ENCODE peak calls at places on chromosome 6, in five cellular contexts. M is HepG2, F is GM12878, H is K562, N is H1. O is an unnamed sample.

GRCh38 chr6:90780141-90780540 is 193.3 kb upstream of the MAP3K7 start:
- DNase-seq in H (no peak), N (no peak), F (no peak), M (no peak), O (no peak)

GRCh38 chr6:133752129-133752528 is 136.8 kb upstream of the TCF21 start:
- DNase-seq in F (no peak), H (no peak), M (no peak), N (no peak), O (no peak)

GRCh38 chr6:32962427-32962826 is 6.0 kb upstream of the BRD2 start:
- DNase-seq in F (no peak), N (no peak), H (no peak), M (no peak), O (no peak)

GRCh38 chr6:46184114-46184513 is 13.3 kb upstream of the ENPP5 start:
- DNase-seq in N (no peak), F (no peak), M (no peak), H (no peak), O (no peak)

GRCh38 chr6:73285674-73286283 is 22.8 kb upstream of the KHDC1 start:
- DNase-seq in H (peak), F (no peak), N (no peak), M (peak), O (peak)

GRCh38 chr6:1765160-1765900 is 155.6 kb downstream of the FOXC1 start:
- DNase-seq in N (no peak), M (no peak), F (no peak), H (no peak), O (no peak)

GRCh38 chr6:95404777-95405176 is 172.6 kb upstream of the MANEA start:
- DNase-seq in M (no peak), F (no peak), N (no peak), H (no peak), O (no peak)

GRCh38 chr6:235763-236360 is 56.4 kb upstream of the DUSP22 start:
- DNase-seq in M (peak), F (peak), N (no peak), H (no peak), O (no peak)

GRCh38 chr6:125037826-125038225 is 75.6 kb downstream of the RNF217 start:
- DNase-seq in M (no peak), F (no peak), N (no peak), H (no peak), O (no peak)

GRCh38 chr6:113873043-113873667 is 16.0 kb downstream of the MARCKS start:
- DNase-seq in H (no peak), N (no peak), F (no peak), M (peak), O (no peak)

GRCh38 chr6:157037165-157037564 is 260.0 kb downstream of the ARID1B start:
- DNase-seq in M (no peak), H (no peak), N (no peak), F (no peak), O (no peak)

GRCh38 chr6:122184260-122184934 is 215.1 kb upstream of the HSF2 start:
- DNase-seq in F (no peak), M (peak), N (no peak), H (no peak), O (peak)

GRCh38 chr6:127198549-127198948 is 68.1 kb upstream of the RNF146 start:
- DNase-seq in F (no peak), M (no peak), N (no peak), H (no peak), O (no peak)

GRCh38 chr6:82381278-82381677 is 17.7 kb downstream of the TPBG start:
- DNase-seq in M (no peak), N (no peak), F (peak), H (no peak), O (no peak)

GRCh38 chr6:10434235-10434634 is 19.4 kb upstream of the TFAP2A start:
- DNase-seq in F (no peak), N (no peak), M (no peak), H (no peak), O (no peak)

GRCh38 chr6:148999921-149000589 is 253.2 kb downstream of the UST start:
- DNase-seq in N (no peak), M (no peak), F (no peak), H (no peak), O (no peak)

GRCh38 chr6:25960689-25961088 is 1.9 kb upstream of the TRIM38 start:
- DNase-seq in N (no peak), M (no peak), H (no peak), F (no peak), O (no peak)

GRCh38 chr6:168116975-168117899 is 38.2 kb upstream of the FRMD1 start:
- DNase-seq in F (no peak), N (no peak), H (peak), M (peak), O (no peak)

GRCh38 chr6:90397929-90398674 is 101.5 kb upstream of the BACH2 start:
- DNase-seq in H (no peak), M (no peak), N (no peak), F (no peak), O (no peak)

GRCh38 chr6:13677878-13678254 is 33.8 kb downstream of the RANBP9 start:
- DNase-seq in M (peak), N (no peak), H (no peak), F (no peak), O (no peak)

GRCh38 chr6:11766589-11767450 is 11.8 kb downstream of the ADTRP start:
- DNase-seq in F (no peak), N (no peak), M (peak), H (no peak), O (peak)

GRCh38 chr6:113530769-113531168 is 326.4 kb upstream of the MARCKS start:
- DNase-seq in H (no peak), M (peak), N (no peak), F (no peak), O (no peak)

GRCh38 chr6:36336779-36337194 is at the start of gene BNIP5:
- DNase-seq in N (no peak), H (no peak), F (no peak), M (no peak), O (no peak)

GRCh38 chr6:157514659-157515496 is 133.9 kb downstream of the ZDHHC14 start:
- DNase-seq in N (no peak), F (no peak), H (peak), M (peak), O (no peak)

GRCh38 chr6:130574146-130574545 is 208.3 kb downstream of the TMEM200A start:
- DNase-seq in H (no peak), F (no peak), M (no peak), N (no peak), O (no peak)

GRCh38 chr6:39048481-39049399 is at the start of gene GLP1R:
- DNase-seq in M (no peak), H (peak), N (no peak), F (no peak), O (no peak)

GRCh38 chr6:115524821-115525220 is 535.9 kb downstream of the FRK start:
- DNase-seq in M (no peak), N (no peak), F (no peak), H (no peak), O (no peak)

GRCh38 chr6:156697224-156697623 is 80.0 kb upstream of the ARID1B start:
- DNase-seq in M (no peak), H (no peak), F (peak), N (no peak), O (no peak)

GRCh38 chr6:11968241-11968806 is 43.8 kb upstream of the HIVEP1 start:
- DNase-seq in N (no peak), M (no peak), F (peak), H (peak), O (no peak)

GRCh38 chr6:154791561-154792317 is 58.5 kb downstream of the SCAF8 start:
- DNase-seq in N (no peak), M (no peak), H (no peak), F (no peak), O (no peak)

GRCh38 chr6:1552296-1552761 is 57.4 kb upstream of the FOXC1 start:
- DNase-seq in M (peak), F (no peak), N (no peak), H (peak), O (peak)

GRCh38 chr6:45420909-45421699 is 43.4 kb upstream of the SUPT3H start:
- DNase-seq in M (no peak), N (no peak), H (peak), F (no peak), O (no peak)

GRCh38 chr6:163384510-163384909 is 30.0 kb upstream of the QKI start:
- DNase-seq in F (no peak), H (no peak), M (no peak), N (no peak), O (no peak)
- TF ChIP-seq JUND in F (no peak), H (no peak), M (no peak), N (no peak), O (no peak)

DNA sequence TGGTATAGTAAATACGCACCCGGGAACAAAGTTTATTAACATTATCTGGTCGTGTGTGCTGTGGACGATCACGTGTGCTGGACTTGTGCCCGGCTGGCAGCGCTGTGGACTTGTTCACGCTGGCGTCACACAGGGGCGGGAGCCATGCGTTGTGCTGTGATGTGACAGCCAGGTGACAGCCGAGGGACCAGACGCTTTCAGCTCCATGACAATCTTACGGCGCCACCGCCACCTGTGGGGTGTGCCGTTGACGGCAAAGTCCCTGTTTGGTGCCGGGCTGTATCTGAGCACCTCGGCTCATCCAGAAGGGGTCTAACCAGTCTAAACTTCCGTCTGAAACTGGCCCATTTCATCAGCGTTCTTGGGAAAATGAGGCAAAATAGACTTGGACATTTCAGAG is 25.2 kb downstream of the DLL1 start:
- DNase-seq in N (no peak), F (no peak), M (peak), H (no peak), O (peak)
- TF ChIP-seq POLR2A in N (no peak), F (no peak), M (no peak), H (no peak), O (no peak)

GRCh38 chr6:111258615-111259088 is 171.3 kb downstream of the SLC16A10 start:
- DNase-seq in M (no peak), F (no peak), H (no peak), N (no peak), O (no peak)

GRCh38 chr6:111254779-111255166 is 167.5 kb downstream of the SLC16A10 start:
- DNase-seq in M (no peak), F (no peak), H (no peak), N (no peak), O (no peak)

GRCh38 chr6:111253999-111254778 is 166.9 kb downstream of the SLC16A10 start:
- DNase-seq in H (no peak), M (no peak), N (peak), F (no peak), O (no peak)

GRCh38 chr6:111259089-111259831 is 172.0 kb downstream of the SLC16A10 start:
- DNase-seq in N (peak), M (peak), F (peak), H (peak), O (peak)

DNA sequence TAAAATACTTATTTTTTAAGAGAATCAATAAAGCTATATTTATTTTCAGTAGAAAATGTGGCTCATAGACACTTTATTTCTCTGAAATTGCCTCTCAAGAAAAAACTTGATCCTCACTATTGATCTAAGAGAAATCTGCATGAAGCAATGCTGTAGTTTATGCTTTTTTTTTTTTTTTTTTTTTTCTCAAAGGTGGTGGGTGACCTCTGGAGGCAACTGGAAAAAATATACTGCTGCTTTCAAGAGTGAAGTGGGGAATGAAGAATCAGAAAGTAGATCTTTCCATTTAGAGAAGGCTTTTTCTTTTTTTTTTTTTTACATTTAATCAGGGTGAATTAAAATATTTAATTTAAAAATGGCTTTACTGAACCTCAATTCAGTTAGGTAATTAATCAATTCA is 169.3 kb downstream of the SLC16A10 start:
- DNase-seq in F (no peak), N (no peak), M (peak), H (no peak), O (no peak)
- TF ChIP-seq CTCF in F (no peak), N (no peak), M (peak), H (peak), O (peak)

GRCh38 chr6:34723203-34723602 is 26.6 kb upstream of the ILRUN start:
- DNase-seq in N (no peak), M (peak), H (no peak), F (no peak), O (no peak)

GRCh38 chr6:34722451-34722850 is 25.9 kb upstream of the ILRUN start:
- DNase-seq in M (no peak), F (no peak), N (no peak), H (no peak), O (no peak)

GRCh38 chr6:34730006-34730405 is 27.3 kb upstream of the SNRPC start:
- DNase-seq in M (no peak), N (no peak), H (no peak), F (no peak), O (no peak)

GRCh38 chr6:34731393-34732060 is 25.8 kb upstream of the SNRPC start:
- DNase-seq in N (no peak), F (no peak), H (no peak), M (peak), O (no peak)

DNA sequence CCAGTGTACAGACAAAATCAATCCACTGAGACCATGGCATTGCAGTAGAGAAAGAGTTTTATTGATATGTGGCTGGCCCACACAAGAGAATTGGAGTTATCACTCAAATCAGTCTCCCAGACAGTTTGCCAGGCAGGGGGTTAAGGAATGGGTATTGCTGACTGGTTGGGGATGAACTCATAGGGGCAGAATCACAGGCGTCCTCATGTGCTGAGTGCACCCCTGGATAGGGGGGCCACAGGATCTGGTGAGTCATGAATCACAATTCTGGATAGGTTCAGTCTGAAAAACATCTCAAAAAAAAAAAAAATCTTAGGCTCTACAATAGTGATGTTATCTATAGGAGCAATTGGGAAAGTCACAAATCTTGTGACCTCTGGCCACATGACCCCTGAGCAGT is 29.5 kb upstream of the ILRUN start:
- DNase-seq in N (no peak), H (peak), M (no peak), F (no peak), O (no peak)
- TF ChIP-seq JUND in N (no peak), H (no peak), M (no peak), F (no peak), O (no peak)

DNA sequence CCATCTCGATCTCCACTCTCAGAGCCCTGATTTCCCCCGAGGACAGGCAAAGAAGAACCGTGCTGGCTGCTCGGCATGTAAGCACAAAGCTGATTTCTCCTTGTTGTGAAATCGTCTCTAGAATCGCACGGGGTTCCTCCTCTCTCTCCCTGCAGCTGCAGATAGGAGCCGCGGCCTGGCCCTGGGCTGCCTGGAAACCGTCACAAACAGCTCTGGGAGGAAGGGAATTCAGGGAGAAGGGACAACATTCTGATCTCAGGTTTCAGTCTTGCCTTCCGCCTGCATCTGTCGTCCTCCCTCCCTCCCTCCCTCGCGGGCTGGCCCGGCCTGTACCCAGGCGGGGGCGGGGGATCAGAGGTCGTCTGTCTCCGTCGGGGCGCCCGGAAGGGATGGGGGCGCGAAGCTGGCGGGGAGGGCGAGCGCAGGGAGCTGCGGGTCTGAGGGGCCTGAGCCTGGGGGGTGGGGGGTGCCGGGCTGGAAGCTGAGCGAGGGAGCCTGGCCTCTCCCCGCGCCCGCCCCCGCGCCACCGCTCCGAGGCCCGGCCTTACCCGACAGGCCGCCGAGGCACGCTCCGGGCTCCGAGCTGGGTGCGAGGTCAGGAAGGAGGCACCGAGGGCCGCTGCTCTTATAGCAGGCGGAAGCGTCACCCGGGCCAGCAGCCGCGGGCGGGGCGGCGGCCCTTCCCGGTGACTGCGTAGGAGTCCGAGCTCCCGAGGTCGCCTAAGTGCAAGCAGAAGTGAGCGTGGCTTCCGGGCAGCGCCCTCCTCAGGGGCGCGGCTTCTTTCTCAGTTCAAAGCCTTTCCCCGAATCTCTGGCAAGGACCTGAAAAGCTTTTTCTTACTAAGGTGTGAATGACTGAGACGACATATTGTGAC is at the start of gene SERPINB1:
- DNase-seq in F (no peak), H (peak), N (peak), M (peak), O (peak)
- TF ChIP-seq POLR2A in F (peak), H (peak), N (peak), M (peak), O (peak)

DNA sequence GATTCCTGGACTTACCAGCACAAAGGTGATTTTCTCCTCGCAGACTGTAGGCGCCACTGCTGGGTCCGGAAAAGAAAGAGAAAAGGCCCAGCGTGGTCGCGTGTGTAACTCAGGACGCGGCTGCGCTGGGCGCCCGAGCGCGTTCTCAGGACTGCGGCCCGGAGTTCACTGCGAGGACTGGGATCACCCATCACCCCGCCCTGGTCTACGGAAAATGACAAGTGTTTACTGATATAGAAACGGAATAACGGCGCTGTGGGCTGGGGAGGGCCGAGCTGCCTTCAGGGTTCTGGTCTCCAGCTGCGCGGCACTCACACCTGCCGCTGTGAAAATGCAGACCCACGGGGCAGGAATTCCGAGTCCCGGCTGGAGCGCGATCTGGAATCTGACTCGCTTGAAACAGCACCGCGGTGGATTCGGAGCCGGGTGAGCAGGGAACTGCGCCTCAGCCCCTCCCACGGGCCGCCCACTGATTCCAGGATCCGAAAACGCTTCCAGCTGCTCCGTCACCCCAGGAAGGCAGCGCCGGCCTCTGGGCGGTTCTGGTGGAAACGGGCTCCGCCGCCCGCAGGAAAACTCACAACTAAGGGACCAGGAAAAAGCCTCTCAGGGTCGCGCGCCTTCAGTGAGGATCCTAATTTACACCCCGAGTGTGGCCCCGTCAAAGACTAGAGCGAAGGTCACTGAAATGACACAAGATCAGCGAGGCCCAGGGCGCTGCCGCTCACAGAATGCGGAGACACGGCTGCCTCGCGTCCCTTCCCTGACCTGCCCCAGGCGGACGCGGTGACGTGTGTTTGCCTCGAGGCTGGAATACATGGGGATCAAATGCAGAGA is 34.5 kb downstream of the HLA-A start:
- DNase-seq in N (no peak), M (peak), H (peak), F (peak), O (peak)
- TF ChIP-seq CTCF in N (no peak), M (peak), H (peak), F (peak), O (peak)

GRCh38 chr6:141421378-141421777 is 711.3 kb upstream of the GJE1 start:
- DNase-seq in F (no peak), H (no peak), N (no peak), M (no peak), O (peak)
- TF ChIP-seq JUND in F (no peak), H (no peak), N (no peak), M (no peak), O (peak)

DNA sequence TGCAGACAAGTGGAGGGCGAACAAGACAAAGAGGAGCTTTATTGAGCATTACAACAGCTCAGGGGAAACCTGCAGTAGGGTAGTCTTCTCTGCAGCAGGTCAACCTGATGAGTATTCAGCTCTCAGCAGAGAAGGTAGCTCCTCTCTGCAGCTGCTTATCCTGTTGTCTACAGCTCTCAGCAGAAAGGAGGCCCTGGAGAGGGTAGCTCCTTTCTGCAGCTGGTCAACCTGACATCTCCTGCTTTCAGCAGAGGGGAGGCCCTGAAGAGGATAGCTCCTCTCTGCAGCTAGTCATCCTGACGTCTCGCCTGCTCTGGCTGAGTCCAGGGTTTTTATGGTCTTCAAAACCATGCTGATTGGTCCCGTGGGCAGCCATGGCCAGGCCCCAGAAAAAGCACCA is 113.6 kb downstream of the CD24 start:
- DNase-seq in H (no peak), N (no peak), M (no peak), F (no peak), O (no peak)
- TF ChIP-seq POLR2A in H (no peak), N (no peak), M (no peak), F (no peak), O (no peak)

O was measured in HCT116.